ENCODE peak calls at places on chromosomes 4 and X, in five cellular contexts. G is Peyer's patch, A is right lobe of liver, S is GM12892, B is thyroid gland. Y is an unnamed sample.

GRCh38 chr4:147968641-147969040 is 236.8 kb downstream of the ARHGAP10 start:
- DNase-seq in G (no peak), A (no peak), S (no peak), B (no peak), Y (no peak)

GRCh38 chrX:55161581-55161980 is 58.6 kb upstream of the PAGE5 start:
- DNase-seq in G (no peak), A (no peak), S (no peak), B (no peak), Y (no peak)

GRCh38 chr4:42397635-42398447 is 553 bp downstream of the SHISA3 start:
- DNase-seq in G (no peak), A (no peak), S (peak), B (peak), Y (no peak)

GRCh38 chr4:147760176-147760575 is 28.3 kb downstream of the ARHGAP10 start:
- DNase-seq in G (no peak), A (no peak), S (no peak), B (no peak), Y (no peak)

GRCh38 chr4:21790437-21791029 is 158.0 kb downstream of the KCNIP4 start:
- DNase-seq in G (no peak), A (no peak), S (no peak), B (no peak), Y (no peak)

GRCh38 chrX:23773601-23774175 is 9.3 kb upstream of the SAT1 start:
- DNase-seq in G (peak), A (no peak), S (no peak), B (no peak), Y (no peak)

GRCh38 chrX:24154490-24155034 is 5.0 kb downstream of the ZFX start:
- DNase-seq in G (no peak), A (no peak), S (no peak), B (no peak), Y (no peak)

GRCh38 chrX:126376465-126376864 is 176.1 kb downstream of the DCAF12L1 start:
- DNase-seq in G (no peak), A (no peak), S (no peak), B (no peak), Y (no peak)

GRCh38 chr4:336099-336892 is 1.3 kb upstream of the ZNF141 start:
- DNase-seq in G (peak), A (peak), S (peak), B (peak), Y (no peak)

GRCh38 chr4:81260443-81261102 is 45.6 kb upstream of the PRKG2 start:
- DNase-seq in G (no peak), A (no peak), S (no peak), B (no peak), Y (no peak)

GRCh38 chrX:11143931-11144678 is 33.0 kb downstream of the HCCS start:
- DNase-seq in G (peak), A (peak), S (peak), B (peak), Y (peak)

DNA sequence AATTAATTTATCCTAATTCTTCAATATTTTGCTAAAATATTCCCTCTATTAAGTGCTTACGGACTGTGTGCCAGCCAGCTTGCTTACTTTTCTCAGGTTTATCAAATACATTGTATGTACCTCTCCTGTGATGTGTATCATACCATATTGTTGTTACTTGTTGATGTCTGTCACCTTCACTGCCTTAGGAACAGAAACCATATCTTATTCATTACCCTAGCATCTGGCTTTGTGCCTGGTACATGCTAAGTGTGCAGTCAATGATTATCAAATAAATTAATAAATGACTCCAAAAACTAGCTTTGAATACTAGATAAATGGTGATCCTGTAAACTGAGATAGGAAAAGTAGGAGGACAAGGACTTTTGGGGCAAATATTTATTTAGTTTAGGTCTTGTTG is 6.9 kb downstream of the CLCN3 start:
- DNase-seq in G (no peak), A (no peak), S (no peak), B (no peak), Y (no peak)
- TF ChIP-seq POLR2A in G (no peak), A (no peak), S (no peak), B (no peak), Y (no peak)

GRCh38 chr4:177308125-177308524 is 1.5 kb upstream of the NEIL3 start:
- DNase-seq in G (no peak), A (no peak), S (no peak), B (peak), Y (no peak)

GRCh38 chr4:177308842-177309524 is 691 bp upstream of the NEIL3 start:
- DNase-seq in G (no peak), A (no peak), S (no peak), B (no peak), Y (no peak)

GRCh38 chr4:177313263-177313662 is 3.6 kb downstream of the NEIL3 start:
- DNase-seq in G (no peak), A (no peak), S (no peak), B (no peak), Y (no peak)

DNA sequence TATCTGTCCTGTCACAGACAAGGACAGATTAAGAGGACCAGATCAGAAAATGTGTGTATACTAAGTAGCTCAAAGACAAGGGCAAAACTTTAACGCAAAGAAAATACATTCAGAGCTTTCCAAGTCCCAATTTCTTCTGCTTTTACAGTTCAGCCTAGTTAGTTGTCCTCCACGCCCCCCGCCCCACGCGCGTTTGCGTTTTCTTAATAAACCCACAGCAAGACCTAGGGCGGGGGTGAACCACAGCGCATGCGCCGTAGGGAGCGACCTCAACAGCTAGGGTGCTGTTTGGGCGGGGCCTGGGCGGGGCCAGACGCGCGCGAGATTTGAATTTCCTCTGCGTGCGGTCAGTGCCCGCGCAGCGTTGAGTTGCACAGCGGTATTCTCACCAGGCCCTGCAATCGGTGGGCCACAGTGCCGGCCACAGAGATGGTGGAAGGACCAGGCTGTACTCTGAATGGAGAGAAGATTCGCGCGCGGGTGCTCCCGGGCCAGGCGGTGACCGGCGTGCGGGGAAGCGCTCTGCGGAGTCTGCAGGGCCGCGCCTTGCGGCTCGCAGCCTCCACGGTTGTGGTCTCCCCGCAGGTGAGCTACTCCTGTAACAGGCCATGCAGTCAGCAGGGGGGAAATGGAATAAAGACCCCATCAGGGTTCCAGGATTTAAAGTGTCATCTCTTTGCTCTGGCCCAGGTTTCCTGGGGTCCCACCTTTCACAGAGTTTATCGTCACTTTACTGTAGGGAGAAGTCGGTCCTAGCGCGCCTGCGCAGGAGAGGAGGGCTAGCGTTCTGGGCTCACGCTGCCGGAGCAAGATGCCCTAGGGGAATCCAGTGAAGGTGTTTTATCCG is at the start of gene NEIL3:
- DNase-seq in G (peak), A (peak), S (peak), B (peak), Y (peak)
- TF ChIP-seq POLR2A in G (no peak), A (no peak), S (peak), B (no peak), Y (peak)

GRCh38 chr4:124199755-124200154 is 512.8 kb downstream of the ANKRD50 start:
- DNase-seq in G (no peak), A (no peak), S (no peak), B (no peak), Y (no peak)
- TF ChIP-seq POLR2A in G (no peak), A (no peak), S (no peak), B (no peak), Y (no peak)

GRCh38 chrX:1392376-1393130 is 640 bp upstream of the SLC25A6 start:
- DNase-seq in G (peak), A (peak), S (peak), B (peak), Y (no peak)
- TF ChIP-seq POLR2A in G (no peak), A (no peak), S (peak), B (peak), Y (peak)

DNA sequence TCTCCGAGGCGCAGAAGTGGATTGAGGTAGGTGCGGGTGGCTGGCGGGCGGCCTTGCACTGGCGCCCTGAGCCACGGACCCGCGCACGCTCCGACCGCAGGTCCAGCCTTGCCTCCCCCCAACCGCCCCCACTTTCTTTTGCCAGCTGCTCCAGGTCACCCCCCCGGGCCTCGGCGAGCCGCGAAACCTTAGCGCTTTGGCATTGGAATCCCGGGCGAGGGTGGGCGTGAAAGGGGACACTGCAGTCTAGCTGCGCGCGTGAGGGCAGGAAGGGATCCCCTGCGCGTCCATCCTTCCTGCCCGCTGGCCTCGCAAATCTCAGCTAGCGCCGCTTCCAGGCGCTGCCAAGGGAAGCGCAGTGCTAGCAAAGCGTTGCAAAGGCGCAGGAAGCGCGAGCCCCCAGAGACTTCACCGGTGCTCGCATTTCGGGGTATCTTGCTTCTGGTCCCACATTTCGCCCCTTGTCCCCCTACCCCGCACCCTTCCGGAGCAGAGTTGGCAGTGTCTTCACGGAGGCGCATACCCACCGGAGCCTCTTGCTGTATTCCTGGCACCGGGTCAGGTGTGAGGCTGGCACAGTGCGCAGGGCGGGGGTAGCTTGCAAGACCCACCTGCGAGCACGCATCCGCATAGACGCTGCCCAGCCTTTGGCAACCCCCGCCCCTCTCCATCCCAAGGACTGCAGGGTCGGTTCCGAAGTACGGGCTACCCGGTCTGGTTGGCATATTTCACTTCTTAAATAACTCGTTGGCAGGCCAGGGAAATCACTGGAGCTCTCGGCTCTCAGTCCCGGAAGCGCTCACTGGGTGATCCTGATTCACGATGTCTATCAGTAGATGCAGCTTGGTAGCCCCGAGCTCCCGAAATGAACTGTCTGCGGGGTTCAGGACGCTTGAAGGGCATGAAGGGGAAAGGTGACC is 104.4 kb downstream of the UCHL1 start:
- DNase-seq in G (peak), A (peak), S (no peak), B (peak), Y (peak)
- TF ChIP-seq POLR2A in G (no peak), A (no peak), S (no peak), B (no peak), Y (no peak)

DNA sequence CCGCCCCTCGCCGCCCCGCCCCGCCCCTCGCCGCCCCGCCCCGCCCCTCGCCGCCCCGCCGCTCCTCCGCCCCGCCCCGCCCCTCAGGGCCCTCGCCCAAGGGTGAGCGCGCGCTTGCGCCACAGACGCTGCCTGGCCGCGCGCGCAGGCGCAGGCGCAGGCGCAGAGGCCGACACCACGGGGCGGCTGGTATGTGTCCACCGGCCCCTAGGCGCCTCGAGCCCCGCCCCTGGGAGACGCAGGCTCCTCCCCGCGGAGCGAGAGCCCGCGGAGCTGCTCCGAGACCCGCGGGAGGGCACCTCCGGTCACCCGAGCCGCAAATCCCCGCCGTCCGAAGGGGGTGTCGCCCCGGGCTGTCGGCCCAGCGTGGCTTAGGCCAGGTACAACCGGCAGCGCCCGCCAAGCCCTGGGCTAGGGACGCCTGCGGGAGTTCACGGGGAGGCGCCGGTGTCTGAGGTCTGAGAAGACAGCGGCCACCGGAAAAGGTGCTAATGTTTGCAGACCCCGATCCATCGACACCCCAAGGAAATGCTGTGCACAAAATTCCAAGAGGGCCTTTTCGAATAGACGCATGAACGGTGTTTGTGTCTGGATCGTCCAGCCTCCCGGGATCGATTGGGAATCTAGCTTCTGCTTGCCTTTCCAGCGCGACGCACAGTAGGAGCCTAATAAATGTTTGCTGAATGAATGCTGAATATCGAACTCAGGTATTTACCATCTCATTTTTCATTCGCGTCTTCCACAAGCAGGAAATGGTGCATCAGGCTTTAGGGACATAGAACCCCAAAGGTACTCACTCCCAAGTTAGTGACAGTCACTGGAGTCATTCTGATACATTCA is 473 bp upstream of the CCNQ start:
- DNase-seq in G (peak), A (peak), S (peak), B (peak), Y (peak)
- TF ChIP-seq POLR2A in G (peak), A (no peak), S (no peak), B (no peak), Y (peak)

GRCh38 chrX:150696264-150696789 is 3.1 kb downstream of the MTMR1 start:
- DNase-seq in G (no peak), A (no peak), S (no peak), B (no peak), Y (no peak)

GRCh38 chrX:150694738-150695410 is 1.7 kb downstream of the MTMR1 start:
- DNase-seq in G (no peak), A (no peak), S (no peak), B (no peak), Y (no peak)

GRCh38 chrX:150692296-150692695 is 900 bp upstream of the MTMR1 start:
- DNase-seq in G (no peak), A (no peak), S (no peak), B (no peak), Y (no peak)

GRCh38 chrX:150692837-150693781 is at the start of gene MTMR1:
- DNase-seq in G (peak), A (peak), S (peak), B (peak), Y (no peak)

GRCh38 chrX:150693782-150694574 is 782 bp downstream of the MTMR1 start:
- DNase-seq in G (peak), A (peak), S (peak), B (peak), Y (peak)
- TF ChIP-seq POLR2A in G (no peak), A (peak), S (no peak), B (no peak), Y (no peak)

GRCh38 chr4:100099746-100100145 is 90.5 kb downstream of the DDIT4L start:
- DNase-seq in G (no peak), A (no peak), S (no peak), B (no peak), Y (no peak)

GRCh38 chr4:100100985-100101384 is 89.3 kb downstream of the DDIT4L start:
- DNase-seq in G (no peak), A (no peak), S (no peak), B (no peak), Y (no peak)

GRCh38 chr4:100098681-100099080 is 91.6 kb downstream of the DDIT4L start:
- DNase-seq in G (no peak), A (no peak), S (no peak), B (no peak), Y (no peak)

GRCh38 chr4:100095729-100096595 is 94.3 kb downstream of the DDIT4L start:
- DNase-seq in G (peak), A (peak), S (no peak), B (peak), Y (peak)

DNA sequence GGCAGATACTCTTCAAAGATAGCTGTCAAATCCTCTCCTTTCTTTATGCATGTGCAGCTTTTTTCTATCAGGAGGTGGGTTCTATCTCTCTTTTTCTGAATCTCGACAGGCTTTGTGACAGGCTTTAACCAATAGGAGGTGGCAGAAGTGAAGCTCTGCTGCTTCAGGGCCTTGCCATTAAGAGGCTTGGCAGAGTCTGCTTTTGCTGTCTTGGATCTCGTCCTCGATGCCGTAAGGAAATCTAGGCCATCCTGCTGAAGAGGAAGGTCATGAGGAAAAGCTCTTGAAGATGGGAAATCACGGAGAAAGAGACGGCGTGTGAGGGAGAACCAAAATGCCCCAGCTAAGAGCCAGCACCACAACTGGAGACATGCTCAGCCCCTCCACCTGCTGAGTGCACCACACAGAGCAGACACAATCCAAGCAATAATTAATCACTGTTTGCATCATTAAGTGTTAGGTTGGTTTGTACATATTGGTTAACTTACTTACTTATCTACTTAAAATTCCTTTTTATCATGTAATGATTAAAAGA is 92.2 kb downstream of the DDIT4L start:
- DNase-seq in G (no peak), A (no peak), S (no peak), B (no peak), Y (no peak)
- TF ChIP-seq POLR2A in G (no peak), A (no peak), S (no peak), B (no peak), Y (no peak)

GRCh38 chrX:101091817-101092216 is 6.2 kb upstream of the CENPI start:
- DNase-seq in G (no peak), A (no peak), S (no peak), B (no peak), Y (no peak)

GRCh38 chrX:101097546-101098453 is at the start of gene CENPI:
- DNase-seq in G (peak), A (peak), S (peak), B (peak), Y (peak)
- TF ChIP-seq POLR2A in G (no peak), A (peak), S (peak), B (no peak), Y (peak)

Y was measured in H54.